ENCODE peak calls at places on chromosomes 11 and 22, in seven cellular contexts. One of them, this sample, is unnamed.

GRCh38 chr22:40240671-40241070 is 62.9 kb downstream of the TNRC6B start:
- DNase-seq in neuronal stem cell: no peak
- DNase-seq in stimulated activated CD8-positive, alpha-beta memory T cell treated with anti-CD3 and anti-CD28 coated beads, Interleukin-12 subunit alpha, Interleukin-12 subunit beta, amount 100 ng/mL, for 1 hour: no peak
- DNase-seq in mesenteric fat pad: no peak
- DNase-seq in activated CD4-positive, alpha-beta T cell treated with anti-CD3 and anti-CD28 coated beads, Interleukin-2, amount 50 U/mL, for 48 hours: no peak
- DNase-seq in hepatic stellate cell: no peak
- DNase-seq in NCI-H2081: no peak
- DNase-seq in this sample: no peak

GRCh38 chr11:1782026-1782696 is 18.4 kb upstream of the CTSD start:
- DNase-seq in neuronal stem cell: no peak
- DNase-seq in mesenteric fat pad: peak
- DNase-seq in hepatic stellate cell: no peak
- DNase-seq in stimulated activated CD8-positive, alpha-beta memory T cell treated with anti-CD3 and anti-CD28 coated beads, Interleukin-12 subunit alpha, Interleukin-12 subunit beta, amount 100 ng/mL, for 1 hour: no peak
- DNase-seq in NCI-H2081: no peak
- DNase-seq in activated CD4-positive, alpha-beta T cell treated with anti-CD3 and anti-CD28 coated beads, Interleukin-2, amount 50 U/mL, for 48 hours: no peak
- DNase-seq in this sample: no peak

GRCh38 chr22:39943941-39944624 is 16.1 kb upstream of the TMA7B start:
- DNase-seq in hepatic stellate cell: no peak
- DNase-seq in neuronal stem cell: no peak
- DNase-seq in NCI-H2081: no peak
- DNase-seq in activated CD4-positive, alpha-beta T cell treated with anti-CD3 and anti-CD28 coated beads, Interleukin-2, amount 50 U/mL, for 48 hours: no peak
- DNase-seq in mesenteric fat pad: no peak
- DNase-seq in stimulated activated CD8-positive, alpha-beta memory T cell treated with anti-CD3 and anti-CD28 coated beads, Interleukin-12 subunit alpha, Interleukin-12 subunit beta, amount 100 ng/mL, for 1 hour: no peak
- DNase-seq in this sample: no peak

GRCh38 chr11:12671378-12671777 is 2.8 kb upstream of the TEAD1 start:
- DNase-seq in stimulated activated CD8-positive, alpha-beta memory T cell treated with anti-CD3 and anti-CD28 coated beads, Interleukin-12 subunit alpha, Interleukin-12 subunit beta, amount 100 ng/mL, for 1 hour: no peak
- DNase-seq in mesenteric fat pad: no peak
- DNase-seq in NCI-H2081: no peak
- DNase-seq in hepatic stellate cell: no peak
- DNase-seq in neuronal stem cell: no peak
- DNase-seq in activated CD4-positive, alpha-beta T cell treated with anti-CD3 and anti-CD28 coated beads, Interleukin-2, amount 50 U/mL, for 48 hours: no peak
- DNase-seq in this sample: no peak

GRCh38 chr11:124644426-124645280 is 22.0 kb downstream of the TBRG1 start:
- DNase-seq in hepatic stellate cell: peak
- DNase-seq in activated CD4-positive, alpha-beta T cell treated with anti-CD3 and anti-CD28 coated beads, Interleukin-2, amount 50 U/mL, for 48 hours: peak
- DNase-seq in NCI-H2081: peak
- DNase-seq in stimulated activated CD8-positive, alpha-beta memory T cell treated with anti-CD3 and anti-CD28 coated beads, Interleukin-12 subunit alpha, Interleukin-12 subunit beta, amount 100 ng/mL, for 1 hour: peak
- DNase-seq in neuronal stem cell: peak
- DNase-seq in mesenteric fat pad: no peak
- DNase-seq in this sample: peak

GRCh38 chr22:30104501-30105156 is 24.4 kb downstream of the HORMAD2 start:
- DNase-seq in neuronal stem cell: no peak
- DNase-seq in activated CD4-positive, alpha-beta T cell treated with anti-CD3 and anti-CD28 coated beads, Interleukin-2, amount 50 U/mL, for 48 hours: no peak
- DNase-seq in hepatic stellate cell: no peak
- DNase-seq in mesenteric fat pad: no peak
- DNase-seq in NCI-H2081: no peak
- DNase-seq in stimulated activated CD8-positive, alpha-beta memory T cell treated with anti-CD3 and anti-CD28 coated beads, Interleukin-12 subunit alpha, Interleukin-12 subunit beta, amount 100 ng/mL, for 1 hour: no peak
- DNase-seq in this sample: no peak

GRCh38 chr22:24894220-24894975 is 52.1 kb downstream of the LHFPL7 start:
- DNase-seq in activated CD4-positive, alpha-beta T cell treated with anti-CD3 and anti-CD28 coated beads, Interleukin-2, amount 50 U/mL, for 48 hours: no peak
- DNase-seq in mesenteric fat pad: peak
- DNase-seq in NCI-H2081: peak
- DNase-seq in hepatic stellate cell: peak
- DNase-seq in neuronal stem cell: no peak
- DNase-seq in stimulated activated CD8-positive, alpha-beta memory T cell treated with anti-CD3 and anti-CD28 coated beads, Interleukin-12 subunit alpha, Interleukin-12 subunit beta, amount 100 ng/mL, for 1 hour: no peak
- DNase-seq in this sample: peak

GRCh38 chr11:59883597-59883996 is 5.0 kb downstream of the OOSP3 start:
- DNase-seq in activated CD4-positive, alpha-beta T cell treated with anti-CD3 and anti-CD28 coated beads, Interleukin-2, amount 50 U/mL, for 48 hours: no peak
- DNase-seq in neuronal stem cell: no peak
- DNase-seq in stimulated activated CD8-positive, alpha-beta memory T cell treated with anti-CD3 and anti-CD28 coated beads, Interleukin-12 subunit alpha, Interleukin-12 subunit beta, amount 100 ng/mL, for 1 hour: no peak
- DNase-seq in mesenteric fat pad: no peak
- DNase-seq in hepatic stellate cell: no peak
- DNase-seq in NCI-H2081: no peak
- DNase-seq in this sample: no peak

GRCh38 chr11:107696140-107696539 is 15.7 kb downstream of the SLN start:
- DNase-seq in stimulated activated CD8-positive, alpha-beta memory T cell treated with anti-CD3 and anti-CD28 coated beads, Interleukin-12 subunit alpha, Interleukin-12 subunit beta, amount 100 ng/mL, for 1 hour: no peak
- DNase-seq in neuronal stem cell: no peak
- DNase-seq in NCI-H2081: no peak
- DNase-seq in activated CD4-positive, alpha-beta T cell treated with anti-CD3 and anti-CD28 coated beads, Interleukin-2, amount 50 U/mL, for 48 hours: no peak
- DNase-seq in mesenteric fat pad: no peak
- DNase-seq in hepatic stellate cell: peak
- DNase-seq in this sample: no peak

GRCh38 chr11:117449111-117449693 is 121.5 kb downstream of the CEP164 start:
- DNase-seq in hepatic stellate cell: no peak
- DNase-seq in neuronal stem cell: no peak
- DNase-seq in activated CD4-positive, alpha-beta T cell treated with anti-CD3 and anti-CD28 coated beads, Interleukin-2, amount 50 U/mL, for 48 hours: no peak
- DNase-seq in stimulated activated CD8-positive, alpha-beta memory T cell treated with anti-CD3 and anti-CD28 coated beads, Interleukin-12 subunit alpha, Interleukin-12 subunit beta, amount 100 ng/mL, for 1 hour: no peak
- DNase-seq in NCI-H2081: no peak
- DNase-seq in mesenteric fat pad: no peak
- DNase-seq in this sample: no peak

GRCh38 chr11:131064373-131064991 is 148.2 kb upstream of the SNX19 start:
- DNase-seq in stimulated activated CD8-positive, alpha-beta memory T cell treated with anti-CD3 and anti-CD28 coated beads, Interleukin-12 subunit alpha, Interleukin-12 subunit beta, amount 100 ng/mL, for 1 hour: no peak
- DNase-seq in NCI-H2081: peak
- DNase-seq in mesenteric fat pad: no peak
- DNase-seq in activated CD4-positive, alpha-beta T cell treated with anti-CD3 and anti-CD28 coated beads, Interleukin-2, amount 50 U/mL, for 48 hours: peak
- DNase-seq in neuronal stem cell: peak
- DNase-seq in hepatic stellate cell: peak
- DNase-seq in this sample: peak

GRCh38 chr11:134512061-134512460 is 100.0 kb upstream of the B3GAT1 start:
- DNase-seq in NCI-H2081: no peak
- DNase-seq in hepatic stellate cell: no peak
- DNase-seq in mesenteric fat pad: peak
- DNase-seq in stimulated activated CD8-positive, alpha-beta memory T cell treated with anti-CD3 and anti-CD28 coated beads, Interleukin-12 subunit alpha, Interleukin-12 subunit beta, amount 100 ng/mL, for 1 hour: no peak
- DNase-seq in neuronal stem cell: no peak
- DNase-seq in activated CD4-positive, alpha-beta T cell treated with anti-CD3 and anti-CD28 coated beads, Interleukin-2, amount 50 U/mL, for 48 hours: no peak
- DNase-seq in this sample: no peak

GRCh38 chr11:95647355-95647754 is 142.2 kb downstream of the FAM76B start:
- DNase-seq in NCI-H2081: no peak
- DNase-seq in mesenteric fat pad: no peak
- DNase-seq in neuronal stem cell: no peak
- DNase-seq in stimulated activated CD8-positive, alpha-beta memory T cell treated with anti-CD3 and anti-CD28 coated beads, Interleukin-12 subunit alpha, Interleukin-12 subunit beta, amount 100 ng/mL, for 1 hour: no peak
- DNase-seq in hepatic stellate cell: no peak
- DNase-seq in activated CD4-positive, alpha-beta T cell treated with anti-CD3 and anti-CD28 coated beads, Interleukin-2, amount 50 U/mL, for 48 hours: no peak
- DNase-seq in this sample: no peak

GRCh38 chr11:29511394-29511793 is 505.4 kb downstream of the KCNA4 start:
- DNase-seq in NCI-H2081: no peak
- DNase-seq in activated CD4-positive, alpha-beta T cell treated with anti-CD3 and anti-CD28 coated beads, Interleukin-2, amount 50 U/mL, for 48 hours: no peak
- DNase-seq in hepatic stellate cell: no peak
- DNase-seq in neuronal stem cell: no peak
- DNase-seq in stimulated activated CD8-positive, alpha-beta memory T cell treated with anti-CD3 and anti-CD28 coated beads, Interleukin-12 subunit alpha, Interleukin-12 subunit beta, amount 100 ng/mL, for 1 hour: no peak
- DNase-seq in mesenteric fat pad: no peak
- DNase-seq in this sample: no peak

GRCh38 chr11:23727821-23728220 is 769.0 kb upstream of the LUZP2 start:
- DNase-seq in hepatic stellate cell: no peak
- DNase-seq in NCI-H2081: no peak
- DNase-seq in stimulated activated CD8-positive, alpha-beta memory T cell treated with anti-CD3 and anti-CD28 coated beads, Interleukin-12 subunit alpha, Interleukin-12 subunit beta, amount 100 ng/mL, for 1 hour: no peak
- DNase-seq in mesenteric fat pad: no peak
- DNase-seq in activated CD4-positive, alpha-beta T cell treated with anti-CD3 and anti-CD28 coated beads, Interleukin-2, amount 50 U/mL, for 48 hours: no peak
- DNase-seq in neuronal stem cell: no peak
- DNase-seq in this sample: no peak

GRCh38 chr11:88813233-88813915 is 252.4 kb downstream of the GRM5 start:
- DNase-seq in mesenteric fat pad: no peak
- DNase-seq in activated CD4-positive, alpha-beta T cell treated with anti-CD3 and anti-CD28 coated beads, Interleukin-2, amount 50 U/mL, for 48 hours: no peak
- DNase-seq in neuronal stem cell: no peak
- DNase-seq in NCI-H2081: no peak
- DNase-seq in hepatic stellate cell: no peak
- DNase-seq in stimulated activated CD8-positive, alpha-beta memory T cell treated with anti-CD3 and anti-CD28 coated beads, Interleukin-12 subunit alpha, Interleukin-12 subunit beta, amount 100 ng/mL, for 1 hour: no peak
- DNase-seq in this sample: no peak

GRCh38 chr11:119974051-119974450 is 163.9 kb downstream of the TRIM29 start:
- DNase-seq in NCI-H2081: no peak
- DNase-seq in mesenteric fat pad: no peak
- DNase-seq in activated CD4-positive, alpha-beta T cell treated with anti-CD3 and anti-CD28 coated beads, Interleukin-2, amount 50 U/mL, for 48 hours: no peak
- DNase-seq in hepatic stellate cell: no peak
- DNase-seq in stimulated activated CD8-positive, alpha-beta memory T cell treated with anti-CD3 and anti-CD28 coated beads, Interleukin-12 subunit alpha, Interleukin-12 subunit beta, amount 100 ng/mL, for 1 hour: no peak
- DNase-seq in neuronal stem cell: no peak
- DNase-seq in this sample: no peak

GRCh38 chr11:18671246-18671645 is 27.3 kb upstream of the TMEM86A start:
- DNase-seq in hepatic stellate cell: no peak
- DNase-seq in stimulated activated CD8-positive, alpha-beta memory T cell treated with anti-CD3 and anti-CD28 coated beads, Interleukin-12 subunit alpha, Interleukin-12 subunit beta, amount 100 ng/mL, for 1 hour: no peak
- DNase-seq in NCI-H2081: no peak
- DNase-seq in mesenteric fat pad: no peak
- DNase-seq in activated CD4-positive, alpha-beta T cell treated with anti-CD3 and anti-CD28 coated beads, Interleukin-2, amount 50 U/mL, for 48 hours: peak
- DNase-seq in neuronal stem cell: no peak
- DNase-seq in this sample: no peak

GRCh38 chr11:19237381-19237780 is 3.4 kb downstream of the E2F8 start:
- DNase-seq in activated CD4-positive, alpha-beta T cell treated with anti-CD3 and anti-CD28 coated beads, Interleukin-2, amount 50 U/mL, for 48 hours: no peak
- DNase-seq in hepatic stellate cell: no peak
- DNase-seq in stimulated activated CD8-positive, alpha-beta memory T cell treated with anti-CD3 and anti-CD28 coated beads, Interleukin-12 subunit alpha, Interleukin-12 subunit beta, amount 100 ng/mL, for 1 hour: no peak
- DNase-seq in NCI-H2081: no peak
- DNase-seq in neuronal stem cell: no peak
- DNase-seq in mesenteric fat pad: no peak
- DNase-seq in this sample: no peak

GRCh38 chr22:49880281-49880680 is 26.6 kb downstream of the ZBED4 start:
- DNase-seq in mesenteric fat pad: peak
- DNase-seq in activated CD4-positive, alpha-beta T cell treated with anti-CD3 and anti-CD28 coated beads, Interleukin-2, amount 50 U/mL, for 48 hours: no peak
- DNase-seq in neuronal stem cell: no peak
- DNase-seq in NCI-H2081: no peak
- DNase-seq in hepatic stellate cell: no peak
- DNase-seq in stimulated activated CD8-positive, alpha-beta memory T cell treated with anti-CD3 and anti-CD28 coated beads, Interleukin-12 subunit alpha, Interleukin-12 subunit beta, amount 100 ng/mL, for 1 hour: no peak
- DNase-seq in this sample: peak

GRCh38 chr22:39664485-39665200 is 94.1 kb downstream of the CACNA1I start:
- DNase-seq in NCI-H2081: no peak
- DNase-seq in mesenteric fat pad: no peak
- DNase-seq in neuronal stem cell: peak
- DNase-seq in hepatic stellate cell: no peak
- DNase-seq in activated CD4-positive, alpha-beta T cell treated with anti-CD3 and anti-CD28 coated beads, Interleukin-2, amount 50 U/mL, for 48 hours: peak
- DNase-seq in stimulated activated CD8-positive, alpha-beta memory T cell treated with anti-CD3 and anti-CD28 coated beads, Interleukin-12 subunit alpha, Interleukin-12 subunit beta, amount 100 ng/mL, for 1 hour: no peak
- DNase-seq in this sample: no peak

GRCh38 chr11:108895579-108896480 is 231.0 kb downstream of the DDX10 start:
- DNase-seq in mesenteric fat pad: no peak
- DNase-seq in neuronal stem cell: no peak
- DNase-seq in hepatic stellate cell: no peak
- DNase-seq in activated CD4-positive, alpha-beta T cell treated with anti-CD3 and anti-CD28 coated beads, Interleukin-2, amount 50 U/mL, for 48 hours: no peak
- DNase-seq in NCI-H2081: no peak
- DNase-seq in stimulated activated CD8-positive, alpha-beta memory T cell treated with anti-CD3 and anti-CD28 coated beads, Interleukin-12 subunit alpha, Interleukin-12 subunit beta, amount 100 ng/mL, for 1 hour: no peak
- DNase-seq in this sample: peak

GRCh38 chr11:34909435-34909834 is 6.7 kb downstream of the APIP start:
- DNase-seq in mesenteric fat pad: no peak
- DNase-seq in activated CD4-positive, alpha-beta T cell treated with anti-CD3 and anti-CD28 coated beads, Interleukin-2, amount 50 U/mL, for 48 hours: no peak
- DNase-seq in hepatic stellate cell: no peak
- DNase-seq in stimulated activated CD8-positive, alpha-beta memory T cell treated with anti-CD3 and anti-CD28 coated beads, Interleukin-12 subunit alpha, Interleukin-12 subunit beta, amount 100 ng/mL, for 1 hour: no peak
- DNase-seq in neuronal stem cell: no peak
- DNase-seq in NCI-H2081: no peak
- DNase-seq in this sample: no peak

GRCh38 chr22:39144101-39144815 is 8.2 kb downstream of the CBX7 start:
- DNase-seq in hepatic stellate cell: peak
- DNase-seq in activated CD4-positive, alpha-beta T cell treated with anti-CD3 and anti-CD28 coated beads, Interleukin-2, amount 50 U/mL, for 48 hours: peak
- DNase-seq in NCI-H2081: no peak
- DNase-seq in neuronal stem cell: no peak
- DNase-seq in mesenteric fat pad: no peak
- DNase-seq in stimulated activated CD8-positive, alpha-beta memory T cell treated with anti-CD3 and anti-CD28 coated beads, Interleukin-12 subunit alpha, Interleukin-12 subunit beta, amount 100 ng/mL, for 1 hour: peak
- DNase-seq in this sample: peak

GRCh38 chr11:65649656-65650546 is 12.0 kb downstream of the SIPA1 start:
- DNase-seq in neuronal stem cell: no peak
- DNase-seq in activated CD4-positive, alpha-beta T cell treated with anti-CD3 and anti-CD28 coated beads, Interleukin-2, amount 50 U/mL, for 48 hours: no peak
- DNase-seq in hepatic stellate cell: no peak
- DNase-seq in stimulated activated CD8-positive, alpha-beta memory T cell treated with anti-CD3 and anti-CD28 coated beads, Interleukin-12 subunit alpha, Interleukin-12 subunit beta, amount 100 ng/mL, for 1 hour: no peak
- DNase-seq in NCI-H2081: no peak
- DNase-seq in mesenteric fat pad: no peak
- DNase-seq in this sample: no peak

GRCh38 chr22:49349841-49350381 is 477.8 kb downstream of the BRD1 start:
- DNase-seq in activated CD4-positive, alpha-beta T cell treated with anti-CD3 and anti-CD28 coated beads, Interleukin-2, amount 50 U/mL, for 48 hours: no peak
- DNase-seq in mesenteric fat pad: peak
- DNase-seq in neuronal stem cell: no peak
- DNase-seq in stimulated activated CD8-positive, alpha-beta memory T cell treated with anti-CD3 and anti-CD28 coated beads, Interleukin-12 subunit alpha, Interleukin-12 subunit beta, amount 100 ng/mL, for 1 hour: no peak
- DNase-seq in hepatic stellate cell: no peak
- DNase-seq in NCI-H2081: no peak
- DNase-seq in this sample: no peak

GRCh38 chr22:22374163-22374562 is 129.6 kb downstream of the VPREB1 start:
- DNase-seq in hepatic stellate cell: no peak
- DNase-seq in neuronal stem cell: no peak
- DNase-seq in activated CD4-positive, alpha-beta T cell treated with anti-CD3 and anti-CD28 coated beads, Interleukin-2, amount 50 U/mL, for 48 hours: no peak
- DNase-seq in NCI-H2081: no peak
- DNase-seq in mesenteric fat pad: no peak
- DNase-seq in stimulated activated CD8-positive, alpha-beta memory T cell treated with anti-CD3 and anti-CD28 coated beads, Interleukin-12 subunit alpha, Interleukin-12 subunit beta, amount 100 ng/mL, for 1 hour: no peak
- DNase-seq in this sample: no peak

GRCh38 chr11:43504316-43504950 is 145.7 kb downstream of the TTC17 start:
- DNase-seq in mesenteric fat pad: no peak
- DNase-seq in neuronal stem cell: no peak
- DNase-seq in hepatic stellate cell: no peak
- DNase-seq in stimulated activated CD8-positive, alpha-beta memory T cell treated with anti-CD3 and anti-CD28 coated beads, Interleukin-12 subunit alpha, Interleukin-12 subunit beta, amount 100 ng/mL, for 1 hour: no peak
- DNase-seq in NCI-H2081: no peak
- DNase-seq in activated CD4-positive, alpha-beta T cell treated with anti-CD3 and anti-CD28 coated beads, Interleukin-2, amount 50 U/mL, for 48 hours: no peak
- DNase-seq in this sample: peak

GRCh38 chr11:74010306-74010981 is 1.6 kb upstream of the UCP3 start:
- DNase-seq in stimulated activated CD8-positive, alpha-beta memory T cell treated with anti-CD3 and anti-CD28 coated beads, Interleukin-12 subunit alpha, Interleukin-12 subunit beta, amount 100 ng/mL, for 1 hour: no peak
- DNase-seq in activated CD4-positive, alpha-beta T cell treated with anti-CD3 and anti-CD28 coated beads, Interleukin-2, amount 50 U/mL, for 48 hours: no peak
- DNase-seq in hepatic stellate cell: no peak
- DNase-seq in neuronal stem cell: no peak
- DNase-seq in mesenteric fat pad: peak
- DNase-seq in NCI-H2081: no peak
- DNase-seq in this sample: no peak

GRCh38 chr11:11979487-11980117 is 28.8 kb downstream of the DKK3 start:
- DNase-seq in hepatic stellate cell: peak
- DNase-seq in neuronal stem cell: no peak
- DNase-seq in activated CD4-positive, alpha-beta T cell treated with anti-CD3 and anti-CD28 coated beads, Interleukin-2, amount 50 U/mL, for 48 hours: no peak
- DNase-seq in mesenteric fat pad: peak
- DNase-seq in NCI-H2081: no peak
- DNase-seq in stimulated activated CD8-positive, alpha-beta memory T cell treated with anti-CD3 and anti-CD28 coated beads, Interleukin-12 subunit alpha, Interleukin-12 subunit beta, amount 100 ng/mL, for 1 hour: no peak
- DNase-seq in this sample: no peak

GRCh38 chr11:134372536-134372935 is 39.5 kb downstream of the B3GAT1 start:
- DNase-seq in mesenteric fat pad: no peak
- DNase-seq in NCI-H2081: no peak
- DNase-seq in activated CD4-positive, alpha-beta T cell treated with anti-CD3 and anti-CD28 coated beads, Interleukin-2, amount 50 U/mL, for 48 hours: no peak
- DNase-seq in neuronal stem cell: no peak
- DNase-seq in stimulated activated CD8-positive, alpha-beta memory T cell treated with anti-CD3 and anti-CD28 coated beads, Interleukin-12 subunit alpha, Interleukin-12 subunit beta, amount 100 ng/mL, for 1 hour: no peak
- DNase-seq in hepatic stellate cell: no peak
- DNase-seq in this sample: no peak

GRCh38 chr11:14642453-14642852 is 1.2 kb upstream of the PDE3B start:
- DNase-seq in neuronal stem cell: no peak
- DNase-seq in hepatic stellate cell: no peak
- DNase-seq in NCI-H2081: no peak
- DNase-seq in activated CD4-positive, alpha-beta T cell treated with anti-CD3 and anti-CD28 coated beads, Interleukin-2, amount 50 U/mL, for 48 hours: no peak
- DNase-seq in mesenteric fat pad: no peak
- DNase-seq in stimulated activated CD8-positive, alpha-beta memory T cell treated with anti-CD3 and anti-CD28 coated beads, Interleukin-12 subunit alpha, Interleukin-12 subunit beta, amount 100 ng/mL, for 1 hour: no peak
- DNase-seq in this sample: no peak

GRCh38 chr22:23622634-23623033 is 9.5 kb downstream of the DRICH1 start:
- DNase-seq in activated CD4-positive, alpha-beta T cell treated with anti-CD3 and anti-CD28 coated beads, Interleukin-2, amount 50 U/mL, for 48 hours: no peak
- DNase-seq in hepatic stellate cell: no peak
- DNase-seq in neuronal stem cell: no peak
- DNase-seq in stimulated activated CD8-positive, alpha-beta memory T cell treated with anti-CD3 and anti-CD28 coated beads, Interleukin-12 subunit alpha, Interleukin-12 subunit beta, amount 100 ng/mL, for 1 hour: no peak
- DNase-seq in mesenteric fat pad: no peak
- DNase-seq in NCI-H2081: no peak
- DNase-seq in this sample: no peak

GRCh38 chr11:19812096-19812495 is 99.5 kb downstream of the NAV2 start:
- DNase-seq in neuronal stem cell: no peak
- DNase-seq in NCI-H2081: no peak
- DNase-seq in hepatic stellate cell: no peak
- DNase-seq in activated CD4-positive, alpha-beta T cell treated with anti-CD3 and anti-CD28 coated beads, Interleukin-2, amount 50 U/mL, for 48 hours: no peak
- DNase-seq in mesenteric fat pad: no peak
- DNase-seq in stimulated activated CD8-positive, alpha-beta memory T cell treated with anti-CD3 and anti-CD28 coated beads, Interleukin-12 subunit alpha, Interleukin-12 subunit beta, amount 100 ng/mL, for 1 hour: no peak
- DNase-seq in this sample: no peak

GRCh38 chr22:22683668-22684361 is 39.4 kb downstream of the GGTLC2 start:
- DNase-seq in neuronal stem cell: no peak
- DNase-seq in stimulated activated CD8-positive, alpha-beta memory T cell treated with anti-CD3 and anti-CD28 coated beads, Interleukin-12 subunit alpha, Interleukin-12 subunit beta, amount 100 ng/mL, for 1 hour: no peak
- DNase-seq in activated CD4-positive, alpha-beta T cell treated with anti-CD3 and anti-CD28 coated beads, Interleukin-2, amount 50 U/mL, for 48 hours: no peak
- DNase-seq in hepatic stellate cell: no peak
- DNase-seq in NCI-H2081: no peak
- DNase-seq in mesenteric fat pad: peak
- DNase-seq in this sample: no peak

GRCh38 chr11:122778148-122778547 is 60.2 kb upstream of the CRTAM start:
- DNase-seq in neuronal stem cell: no peak
- DNase-seq in mesenteric fat pad: no peak
- DNase-seq in activated CD4-positive, alpha-beta T cell treated with anti-CD3 and anti-CD28 coated beads, Interleukin-2, amount 50 U/mL, for 48 hours: no peak
- DNase-seq in NCI-H2081: no peak
- DNase-seq in hepatic stellate cell: no peak
- DNase-seq in stimulated activated CD8-positive, alpha-beta memory T cell treated with anti-CD3 and anti-CD28 coated beads, Interleukin-12 subunit alpha, Interleukin-12 subunit beta, amount 100 ng/mL, for 1 hour: no peak
- DNase-seq in this sample: peak